ENCODE peak calls at places on chromosomes 2 and 18, in seven cellular contexts. F is K562, T is HCT116, X is GM12878, J is SK-N-SH, U is HepG2, M is H1. G is an unnamed sample.

GRCh38 chr2:173401716-173402326 is 47.1 kb downstream of the CDCA7 start:
- DNase-seq in X (no peak), F (no peak), U (no peak), J (no peak), M (no peak), T (no peak), G (no peak)

GRCh38 chr2:109702250-109702985 is 88.3 kb downstream of the SOWAHC start:
- DNase-seq in T (peak; percentile 22), J (no peak), M (no peak), X (no peak), U (no peak), F (no peak), G (no peak)

GRCh38 chr2:120355867-120356266 is 9.9 kb downstream of the INHBB start:
- DNase-seq in F (no peak), X (no peak), M (no peak), U (no peak), T (no peak), J (no peak), G (no peak)

GRCh38 chr2:97992836-97993825 is 2.6 kb downstream of the TMEM131 start:
- DNase-seq in U (no peak), F (no peak), T (no peak), J (no peak), M (no peak), X (no peak), G (no peak)

GRCh38 chr2:238912228-238912915 is 64.5 kb downstream of the TWIST2 start:
- DNase-seq in F (no peak), J (no peak), U (no peak), X (no peak), M (no peak), T (no peak), G (no peak)

GRCh38 chr18:79395308-79395640 is 456 bp upstream of the NFATC1 start:
- DNase-seq in M (no peak), F (no peak), U (no peak), X (no peak), T (no peak), J (no peak), G (no peak)

GRCh38 chr2:169046440-169047151 is 15.5 kb upstream of the ABCB11 start:
- DNase-seq in T (no peak), U (no peak), J (no peak), F (no peak), X (no peak), M (no peak), G (no peak)

GRCh38 chr2:44450806-44451205 is 89.1 kb downstream of the CAMKMT start:
- DNase-seq in M (no peak), T (no peak), F (no peak), U (no peak), X (no peak), J (no peak), G (no peak)

GRCh38 chr2:3703236-3703682 is at the start of gene DCDC2C:
- DNase-seq in F (no peak), J (no peak), U (no peak), X (no peak), M (no peak), T (no peak), G (no peak)

GRCh38 chr2:109720379-109721116 is 73.6 kb upstream of the RGPD5 start:
- DNase-seq in J (no peak), M (peak; percentile 35), T (no peak), U (no peak), F (no peak), X (no peak), G (no peak)

GRCh38 chr18:50301074-50301473 is 13.6 kb upstream of the CXXC1 start:
- DNase-seq in U (no peak), M (no peak), T (no peak), J (no peak), X (no peak), F (no peak), G (no peak)

GRCh38 chr2:133856678-133857077 is 288.4 kb upstream of the NCKAP5 start:
- DNase-seq in T (no peak), U (no peak), J (no peak), F (no peak), M (no peak), X (no peak), G (no peak)

GRCh38 chr2:73258913-73259215 is 24.8 kb downstream of the CCT7 start:
- DNase-seq in U (no peak), M (no peak), T (no peak), F (no peak), J (no peak), X (no peak), G (no peak)

GRCh38 chr2:220442012-220442411 is 814.6 kb downstream of the SLC4A3 start:
- DNase-seq in J (no peak), U (no peak), F (no peak), X (no peak), M (no peak), T (no peak), G (no peak)

GRCh38 chr2:36633470-36634092 is 35.6 kb upstream of the FEZ2 start:
- DNase-seq in T (no peak), F (no peak), X (no peak), J (no peak), M (no peak), U (no peak), G (no peak)

GRCh38 chr2:240051697-240052096 is 1.6 kb downstream of the OR6B3 start:
- DNase-seq in U (peak; percentile 20), F (no peak), X (no peak), M (no peak), T (no peak), J (no peak), G (no peak)

GRCh38 chr2:36489296-36489695 is 108.7 kb downstream of the FEZ2 start:
- DNase-seq in U (no peak), F (no peak), M (no peak), X (no peak), T (no peak), J (no peak), G (no peak)

GRCh38 chr2:203900298-203900697 is 32.7 kb downstream of the CTLA4 start:
- DNase-seq in J (no peak), T (no peak), F (no peak), X (no peak), U (no peak), M (no peak), G (no peak)

GRCh38 chr2:218813771-218814460 is 17.7 kb downstream of the PRKAG3 start:
- DNase-seq in M (no peak), U (no peak), J (no peak), F (no peak), X (no peak), T (no peak), G (no peak)

GRCh38 chr2:1601471-1602358 is 142.6 kb downstream of the PXDN start:
- DNase-seq in M (no peak), F (no peak), X (no peak), T (no peak), U (peak; percentile 21), J (no peak), G (no peak)

GRCh38 chr2:134146620-134147019 is 107.3 kb upstream of the MGAT5 start:
- DNase-seq in X (no peak), M (no peak), F (no peak), U (no peak), T (no peak), J (no peak), G (no peak)

DNA sequence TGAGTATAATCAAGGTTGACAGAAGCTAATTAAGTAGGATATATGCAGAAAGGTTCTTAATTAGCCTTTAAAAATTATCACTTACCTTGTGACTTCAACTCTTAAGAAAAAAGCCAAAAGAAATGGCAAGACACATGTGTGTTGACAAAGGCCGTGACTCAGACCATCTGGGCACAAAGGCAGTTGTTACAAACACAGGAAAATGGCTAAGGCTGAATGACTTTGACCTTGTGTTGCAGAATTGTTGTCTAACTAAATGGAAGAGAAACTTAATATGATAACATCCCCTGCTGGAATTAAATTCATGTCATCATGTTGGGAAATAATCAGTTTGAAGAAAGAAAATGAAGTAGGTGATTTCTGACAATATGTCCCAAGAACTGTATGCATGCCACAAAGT is 108.5 kb downstream of the ARL6IP6 start:
- DNase-seq in M (no peak), F (no peak), U (no peak), X (no peak), J (no peak), T (no peak), G (no peak)
- TF ChIP-seq JUND in M (no peak), F (no peak), U (no peak), X (no peak), J (no peak), T (no peak), G (no peak)

GRCh38 chr2:197191177-197191947 is 119.2 kb downstream of the ANKRD44 start:
- DNase-seq in U (peak; percentile 40), T (peak; percentile 31), M (no peak), X (no peak), J (peak; percentile 48), F (peak; percentile 27), G (peak; percentile 19)
- TF ChIP-seq JUND in U (no peak), T (no peak), M (no peak), X (no peak), J (no peak), F (no peak), G (no peak)

DNA sequence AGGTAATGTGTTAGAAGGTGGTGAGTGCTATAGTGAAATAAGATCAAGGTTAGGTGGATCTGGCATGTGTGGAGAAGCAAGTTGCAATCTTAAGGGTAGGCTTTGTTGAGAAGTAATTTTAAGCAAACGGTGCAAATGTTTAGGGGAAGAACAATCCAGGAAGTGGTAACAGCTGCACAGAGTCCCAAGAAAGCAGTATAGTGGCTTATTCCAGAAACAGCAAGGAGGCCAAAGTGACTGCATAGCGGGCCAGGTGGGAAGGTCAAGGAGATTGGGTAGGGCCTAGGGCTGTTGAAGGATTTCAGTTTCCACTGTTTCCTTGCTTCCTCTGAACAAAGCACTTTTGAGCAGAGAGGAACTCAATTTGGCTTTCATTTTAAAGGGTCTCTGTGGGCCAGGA is 30.0 kb upstream of the RAB1A start:
- DNase-seq in T (no peak), F (no peak), X (no peak), U (no peak), J (no peak), M (no peak), G (no peak)
- TF ChIP-seq JUND in T (no peak), F (no peak), X (no peak), U (no peak), J (no peak), M (no peak), G (no peak)

DNA sequence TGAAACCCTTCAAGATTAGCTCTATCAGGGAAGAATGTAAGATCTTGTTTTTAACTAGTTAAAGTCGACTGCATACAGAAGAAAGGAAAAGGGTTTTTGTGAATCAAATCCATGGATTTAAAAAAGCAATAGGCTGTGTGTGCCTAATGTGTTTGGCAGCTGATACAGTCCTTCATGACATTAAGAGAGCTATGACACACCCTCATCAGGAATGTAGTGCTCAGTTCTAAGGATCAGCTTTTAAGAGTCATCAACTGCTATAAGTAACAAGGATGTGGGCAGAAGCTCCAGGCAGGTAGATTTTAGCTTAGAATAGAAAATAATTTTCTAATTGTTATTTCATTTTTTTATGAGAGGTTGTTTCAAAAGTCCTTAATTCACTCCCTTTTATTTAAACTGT is 52.9 kb downstream of the PPP1R1C start:
- DNase-seq in X (no peak), F (no peak), T (peak; percentile 55), J (no peak), U (no peak), M (no peak), G (no peak)
- TF ChIP-seq JUND in X (no peak), F (no peak), T (peak; percentile 25), J (peak; percentile 33), U (no peak), M (no peak), G (no peak)

G was measured in T47D.